ENCODE peak calls at places on chromosome 14, in nine cellular contexts. One of them, this sample, is unnamed.

GRCh38 chr14:70789361-70789760 is 20.0 kb downstream of the MAP3K9 start:
- DNase-seq in T-helper 1 cell: no peak
- DNase-seq in activated naive CD4-positive, alpha-beta T cell treated with anti-CD3 and anti-CD28 coated beads for 36 hours: no peak
- DNase-seq in lung microvascular endothelial cell: no peak
- DNase-seq in Calu3: no peak
- DNase-seq in SK-N-DZ: no peak
- DNase-seq in fibroblast of pulmonary artery: peak; percentile 34
- DNase-seq in activated CD4-positive, alpha-beta T cell treated with anti-CD3 and anti-CD28 coated beads for 48 hours: no peak
- DNase-seq in GM12864: no peak
- DNase-seq in this sample: peak; percentile 26

GRCh38 chr14:22386924-22387775 is 201.9 kb downstream of the DAD1 start:
- DNase-seq in T-helper 1 cell: no peak
- DNase-seq in activated naive CD4-positive, alpha-beta T cell treated with anti-CD3 and anti-CD28 coated beads for 36 hours: no peak
- DNase-seq in lung microvascular endothelial cell: peak; percentile 84
- DNase-seq in Calu3: peak; percentile 74
- DNase-seq in SK-N-DZ: peak; percentile 68
- DNase-seq in fibroblast of pulmonary artery: peak; percentile 87
- DNase-seq in activated CD4-positive, alpha-beta T cell treated with anti-CD3 and anti-CD28 coated beads for 48 hours: no peak
- DNase-seq in GM12864: peak; percentile 78
- DNase-seq in this sample: peak; percentile 80

GRCh38 chr14:63952053-63952932 is 99.5 kb downstream of the SYNE2 start:
- DNase-seq in T-helper 1 cell: no peak
- DNase-seq in activated naive CD4-positive, alpha-beta T cell treated with anti-CD3 and anti-CD28 coated beads for 36 hours: no peak
- DNase-seq in lung microvascular endothelial cell: peak; percentile 55
- DNase-seq in Calu3: no peak
- DNase-seq in SK-N-DZ: no peak
- DNase-seq in fibroblast of pulmonary artery: no peak
- DNase-seq in activated CD4-positive, alpha-beta T cell treated with anti-CD3 and anti-CD28 coated beads for 48 hours: no peak
- DNase-seq in GM12864: no peak
- DNase-seq in this sample: no peak

GRCh38 chr14:75234173-75234855 is 44.3 kb upstream of the FOS start:
- DNase-seq in T-helper 1 cell: no peak
- DNase-seq in activated naive CD4-positive, alpha-beta T cell treated with anti-CD3 and anti-CD28 coated beads for 36 hours: no peak
- DNase-seq in lung microvascular endothelial cell: no peak
- DNase-seq in Calu3: peak; percentile 72
- DNase-seq in SK-N-DZ: no peak
- DNase-seq in fibroblast of pulmonary artery: peak; percentile 91
- DNase-seq in activated CD4-positive, alpha-beta T cell treated with anti-CD3 and anti-CD28 coated beads for 48 hours: no peak
- DNase-seq in GM12864: no peak
- DNase-seq in this sample: peak; percentile 89

GRCh38 chr14:90505531-90505930 is 108.7 kb downstream of the CALM1 start:
- DNase-seq in T-helper 1 cell: no peak
- DNase-seq in activated naive CD4-positive, alpha-beta T cell treated with anti-CD3 and anti-CD28 coated beads for 36 hours: no peak
- DNase-seq in lung microvascular endothelial cell: no peak
- DNase-seq in Calu3: no peak
- DNase-seq in SK-N-DZ: no peak
- DNase-seq in fibroblast of pulmonary artery: no peak
- DNase-seq in activated CD4-positive, alpha-beta T cell treated with anti-CD3 and anti-CD28 coated beads for 48 hours: no peak
- DNase-seq in GM12864: no peak
- DNase-seq in this sample: no peak

GRCh38 chr14:105926415-105927093 is 400.2 kb downstream of the TMEM121 start:
- DNase-seq in T-helper 1 cell: no peak
- DNase-seq in activated naive CD4-positive, alpha-beta T cell treated with anti-CD3 and anti-CD28 coated beads for 36 hours: peak; percentile 2
- DNase-seq in lung microvascular endothelial cell: no peak
- DNase-seq in Calu3: no peak
- DNase-seq in SK-N-DZ: no peak
- DNase-seq in fibroblast of pulmonary artery: no peak
- DNase-seq in activated CD4-positive, alpha-beta T cell treated with anti-CD3 and anti-CD28 coated beads for 48 hours: no peak
- DNase-seq in GM12864: no peak
- DNase-seq in this sample: no peak

GRCh38 chr14:68784995-68785816 is 7.7 kb downstream of the ZFP36L1 start:
- DNase-seq in T-helper 1 cell: no peak
- DNase-seq in activated naive CD4-positive, alpha-beta T cell treated with anti-CD3 and anti-CD28 coated beads for 36 hours: no peak
- DNase-seq in lung microvascular endothelial cell: no peak
- DNase-seq in Calu3: no peak
- DNase-seq in SK-N-DZ: no peak
- DNase-seq in fibroblast of pulmonary artery: peak; percentile 75
- DNase-seq in activated CD4-positive, alpha-beta T cell treated with anti-CD3 and anti-CD28 coated beads for 48 hours: no peak
- DNase-seq in GM12864: no peak
- DNase-seq in this sample: no peak

GRCh38 chr14:52583544-52583943 is 30.9 kb downstream of the GPR137C start:
- DNase-seq in T-helper 1 cell: no peak
- DNase-seq in activated naive CD4-positive, alpha-beta T cell treated with anti-CD3 and anti-CD28 coated beads for 36 hours: no peak
- DNase-seq in lung microvascular endothelial cell: no peak
- DNase-seq in Calu3: no peak
- DNase-seq in SK-N-DZ: no peak
- DNase-seq in fibroblast of pulmonary artery: no peak
- DNase-seq in activated CD4-positive, alpha-beta T cell treated with anti-CD3 and anti-CD28 coated beads for 48 hours: no peak
- DNase-seq in GM12864: no peak
- DNase-seq in this sample: no peak

GRCh38 chr14:105088812-105089745 is 23.8 kb upstream of the GPR132 start:
- DNase-seq in T-helper 1 cell: no peak
- DNase-seq in activated naive CD4-positive, alpha-beta T cell treated with anti-CD3 and anti-CD28 coated beads for 36 hours: no peak
- DNase-seq in lung microvascular endothelial cell: no peak
- DNase-seq in Calu3: no peak
- DNase-seq in SK-N-DZ: no peak
- DNase-seq in fibroblast of pulmonary artery: no peak
- DNase-seq in activated CD4-positive, alpha-beta T cell treated with anti-CD3 and anti-CD28 coated beads for 48 hours: no peak
- DNase-seq in GM12864: no peak
- DNase-seq in this sample: no peak

GRCh38 chr14:54138354-54139038 is 181.9 kb upstream of the BMP4 start:
- DNase-seq in T-helper 1 cell: no peak
- DNase-seq in activated naive CD4-positive, alpha-beta T cell treated with anti-CD3 and anti-CD28 coated beads for 36 hours: no peak
- DNase-seq in lung microvascular endothelial cell: peak; percentile 7
- DNase-seq in Calu3: no peak
- DNase-seq in SK-N-DZ: no peak
- DNase-seq in fibroblast of pulmonary artery: no peak
- DNase-seq in activated CD4-positive, alpha-beta T cell treated with anti-CD3 and anti-CD28 coated beads for 48 hours: no peak
- DNase-seq in GM12864: no peak
- DNase-seq in this sample: peak; percentile 49

GRCh38 chr14:25041898-25042297 is 8.0 kb downstream of the STXBP6 start:
- DNase-seq in T-helper 1 cell: no peak
- DNase-seq in activated naive CD4-positive, alpha-beta T cell treated with anti-CD3 and anti-CD28 coated beads for 36 hours: no peak
- DNase-seq in lung microvascular endothelial cell: no peak
- DNase-seq in Calu3: no peak
- DNase-seq in SK-N-DZ: no peak
- DNase-seq in fibroblast of pulmonary artery: no peak
- DNase-seq in activated CD4-positive, alpha-beta T cell treated with anti-CD3 and anti-CD28 coated beads for 48 hours: no peak
- DNase-seq in GM12864: no peak
- DNase-seq in this sample: peak; percentile 12

GRCh38 chr14:33165144-33165925 is 226.7 kb downstream of the NPAS3 start:
- DNase-seq in T-helper 1 cell: no peak
- DNase-seq in activated naive CD4-positive, alpha-beta T cell treated with anti-CD3 and anti-CD28 coated beads for 36 hours: no peak
- DNase-seq in lung microvascular endothelial cell: no peak
- DNase-seq in Calu3: no peak
- DNase-seq in SK-N-DZ: no peak
- DNase-seq in fibroblast of pulmonary artery: peak; percentile 4
- DNase-seq in activated CD4-positive, alpha-beta T cell treated with anti-CD3 and anti-CD28 coated beads for 48 hours: no peak
- DNase-seq in GM12864: no peak
- DNase-seq in this sample: peak; percentile 44

GRCh38 chr14:105844047-105844630 is 317.8 kb downstream of the TMEM121 start:
- DNase-seq in T-helper 1 cell: no peak
- DNase-seq in activated naive CD4-positive, alpha-beta T cell treated with anti-CD3 and anti-CD28 coated beads for 36 hours: no peak
- DNase-seq in lung microvascular endothelial cell: no peak
- DNase-seq in Calu3: no peak
- DNase-seq in SK-N-DZ: no peak
- DNase-seq in fibroblast of pulmonary artery: no peak
- DNase-seq in activated CD4-positive, alpha-beta T cell treated with anti-CD3 and anti-CD28 coated beads for 48 hours: no peak
- DNase-seq in GM12864: no peak
- DNase-seq in this sample: no peak

GRCh38 chr14:92819011-92819410 is 24.9 kb downstream of the GOLGA5 start:
- DNase-seq in T-helper 1 cell: no peak
- DNase-seq in activated naive CD4-positive, alpha-beta T cell treated with anti-CD3 and anti-CD28 coated beads for 36 hours: no peak
- DNase-seq in lung microvascular endothelial cell: no peak
- DNase-seq in Calu3: no peak
- DNase-seq in SK-N-DZ: no peak
- DNase-seq in fibroblast of pulmonary artery: no peak
- DNase-seq in activated CD4-positive, alpha-beta T cell treated with anti-CD3 and anti-CD28 coated beads for 48 hours: no peak
- DNase-seq in GM12864: no peak
- DNase-seq in this sample: no peak

GRCh38 chr14:101535808-101536207 is 25.5 kb upstream of the DIO3 start:
- DNase-seq in T-helper 1 cell: no peak
- DNase-seq in activated naive CD4-positive, alpha-beta T cell treated with anti-CD3 and anti-CD28 coated beads for 36 hours: no peak
- DNase-seq in lung microvascular endothelial cell: no peak
- DNase-seq in Calu3: no peak
- DNase-seq in SK-N-DZ: no peak
- DNase-seq in fibroblast of pulmonary artery: no peak
- DNase-seq in activated CD4-positive, alpha-beta T cell treated with anti-CD3 and anti-CD28 coated beads for 48 hours: no peak
- DNase-seq in GM12864: no peak
- DNase-seq in this sample: no peak

GRCh38 chr14:73751157-73751691 is 37.0 kb upstream of the PNMA1 start:
- DNase-seq in T-helper 1 cell: no peak
- DNase-seq in activated naive CD4-positive, alpha-beta T cell treated with anti-CD3 and anti-CD28 coated beads for 36 hours: no peak
- DNase-seq in lung microvascular endothelial cell: no peak
- DNase-seq in Calu3: no peak
- DNase-seq in SK-N-DZ: no peak
- DNase-seq in fibroblast of pulmonary artery: no peak
- DNase-seq in activated CD4-positive, alpha-beta T cell treated with anti-CD3 and anti-CD28 coated beads for 48 hours: no peak
- DNase-seq in GM12864: no peak
- DNase-seq in this sample: no peak

GRCh38 chr14:93748208-93749080 is 39.8 kb downstream of the PRIMA1 start:
- DNase-seq in T-helper 1 cell: no peak
- DNase-seq in activated naive CD4-positive, alpha-beta T cell treated with anti-CD3 and anti-CD28 coated beads for 36 hours: no peak
- DNase-seq in lung microvascular endothelial cell: no peak
- DNase-seq in Calu3: no peak
- DNase-seq in SK-N-DZ: peak; percentile 48
- DNase-seq in fibroblast of pulmonary artery: no peak
- DNase-seq in activated CD4-positive, alpha-beta T cell treated with anti-CD3 and anti-CD28 coated beads for 48 hours: no peak
- DNase-seq in GM12864: no peak
- DNase-seq in this sample: no peak

GRCh38 chr14:35898217-35898775 is 72.2 kb downstream of the BRMS1L start:
- DNase-seq in T-helper 1 cell: no peak
- DNase-seq in activated naive CD4-positive, alpha-beta T cell treated with anti-CD3 and anti-CD28 coated beads for 36 hours: no peak
- DNase-seq in lung microvascular endothelial cell: no peak
- DNase-seq in Calu3: peak; percentile 11
- DNase-seq in SK-N-DZ: peak; percentile 58
- DNase-seq in fibroblast of pulmonary artery: no peak
- DNase-seq in activated CD4-positive, alpha-beta T cell treated with anti-CD3 and anti-CD28 coated beads for 48 hours: no peak
- DNase-seq in GM12864: no peak
- DNase-seq in this sample: no peak

GRCh38 chr14:97065305-97066067 is 268.3 kb downstream of the VRK1 start:
- DNase-seq in T-helper 1 cell: no peak
- DNase-seq in activated naive CD4-positive, alpha-beta T cell treated with anti-CD3 and anti-CD28 coated beads for 36 hours: no peak
- DNase-seq in lung microvascular endothelial cell: no peak
- DNase-seq in Calu3: no peak
- DNase-seq in SK-N-DZ: no peak
- DNase-seq in fibroblast of pulmonary artery: no peak
- DNase-seq in activated CD4-positive, alpha-beta T cell treated with anti-CD3 and anti-CD28 coated beads for 48 hours: no peak
- DNase-seq in GM12864: no peak
- DNase-seq in this sample: no peak

GRCh38 chr14:77120771-77121743 is 20.5 kb downstream of the ZDHHC22 start:
- DNase-seq in T-helper 1 cell: peak; percentile 65
- DNase-seq in activated naive CD4-positive, alpha-beta T cell treated with anti-CD3 and anti-CD28 coated beads for 36 hours: peak; percentile 59
- DNase-seq in lung microvascular endothelial cell: no peak
- DNase-seq in Calu3: no peak
- DNase-seq in SK-N-DZ: no peak
- DNase-seq in fibroblast of pulmonary artery: peak; percentile 11
- DNase-seq in activated CD4-positive, alpha-beta T cell treated with anti-CD3 and anti-CD28 coated beads for 48 hours: no peak
- DNase-seq in GM12864: peak; percentile 90
- DNase-seq in this sample: peak; percentile 57

GRCh38 chr14:77125275-77126073 is 16.1 kb downstream of the ZDHHC22 start:
- DNase-seq in T-helper 1 cell: no peak
- DNase-seq in activated naive CD4-positive, alpha-beta T cell treated with anti-CD3 and anti-CD28 coated beads for 36 hours: no peak
- DNase-seq in lung microvascular endothelial cell: no peak
- DNase-seq in Calu3: no peak
- DNase-seq in SK-N-DZ: no peak
- DNase-seq in fibroblast of pulmonary artery: no peak
- DNase-seq in activated CD4-positive, alpha-beta T cell treated with anti-CD3 and anti-CD28 coated beads for 48 hours: no peak
- DNase-seq in GM12864: no peak
- DNase-seq in this sample: no peak

GRCh38 chr14:56794557-56795283 is 15.6 kb downstream of the OTX2 start:
- DNase-seq in T-helper 1 cell: no peak
- DNase-seq in activated naive CD4-positive, alpha-beta T cell treated with anti-CD3 and anti-CD28 coated beads for 36 hours: no peak
- DNase-seq in lung microvascular endothelial cell: no peak
- DNase-seq in Calu3: no peak
- DNase-seq in SK-N-DZ: no peak
- DNase-seq in fibroblast of pulmonary artery: no peak
- DNase-seq in activated CD4-positive, alpha-beta T cell treated with anti-CD3 and anti-CD28 coated beads for 48 hours: no peak
- DNase-seq in GM12864: no peak
- DNase-seq in this sample: no peak

GRCh38 chr14:31201111-31201510 is 6.5 kb downstream of the HECTD1 start:
- DNase-seq in T-helper 1 cell: no peak
- DNase-seq in activated naive CD4-positive, alpha-beta T cell treated with anti-CD3 and anti-CD28 coated beads for 36 hours: no peak
- DNase-seq in lung microvascular endothelial cell: no peak
- DNase-seq in Calu3: no peak
- DNase-seq in SK-N-DZ: no peak
- DNase-seq in fibroblast of pulmonary artery: no peak
- DNase-seq in activated CD4-positive, alpha-beta T cell treated with anti-CD3 and anti-CD28 coated beads for 48 hours: no peak
- DNase-seq in GM12864: no peak
- DNase-seq in this sample: no peak

GRCh38 chr14:64602826-64603225 is 53.1 kb downstream of the PPP1R36 start:
- DNase-seq in T-helper 1 cell: no peak
- DNase-seq in activated naive CD4-positive, alpha-beta T cell treated with anti-CD3 and anti-CD28 coated beads for 36 hours: no peak
- DNase-seq in lung microvascular endothelial cell: no peak
- DNase-seq in Calu3: no peak
- DNase-seq in SK-N-DZ: no peak
- DNase-seq in fibroblast of pulmonary artery: no peak
- DNase-seq in activated CD4-positive, alpha-beta T cell treated with anti-CD3 and anti-CD28 coated beads for 48 hours: no peak
- DNase-seq in GM12864: no peak
- DNase-seq in this sample: no peak

GRCh38 chr14:75982724-75983358 is 1.0 kb upstream of the TGFB3 start:
- DNase-seq in T-helper 1 cell: no peak
- DNase-seq in activated naive CD4-positive, alpha-beta T cell treated with anti-CD3 and anti-CD28 coated beads for 36 hours: no peak
- DNase-seq in lung microvascular endothelial cell: peak; percentile 56
- DNase-seq in Calu3: no peak
- DNase-seq in SK-N-DZ: no peak
- DNase-seq in fibroblast of pulmonary artery: peak; percentile 67
- DNase-seq in activated CD4-positive, alpha-beta T cell treated with anti-CD3 and anti-CD28 coated beads for 48 hours: no peak
- DNase-seq in GM12864: no peak
- DNase-seq in this sample: peak; percentile 61

GRCh38 chr14:53638966-53639365 is 317.7 kb downstream of the BMP4 start:
- DNase-seq in T-helper 1 cell: no peak
- DNase-seq in activated naive CD4-positive, alpha-beta T cell treated with anti-CD3 and anti-CD28 coated beads for 36 hours: no peak
- DNase-seq in lung microvascular endothelial cell: no peak
- DNase-seq in Calu3: no peak
- DNase-seq in SK-N-DZ: no peak
- DNase-seq in fibroblast of pulmonary artery: no peak
- DNase-seq in activated CD4-positive, alpha-beta T cell treated with anti-CD3 and anti-CD28 coated beads for 48 hours: no peak
- DNase-seq in GM12864: no peak
- DNase-seq in this sample: peak; percentile 18

GRCh38 chr14:25406818-25407217 is 356.9 kb upstream of the STXBP6 start:
- DNase-seq in T-helper 1 cell: no peak
- DNase-seq in activated naive CD4-positive, alpha-beta T cell treated with anti-CD3 and anti-CD28 coated beads for 36 hours: peak; percentile 23
- DNase-seq in lung microvascular endothelial cell: peak; percentile 40
- DNase-seq in Calu3: peak; percentile 41
- DNase-seq in SK-N-DZ: peak; percentile 21
- DNase-seq in fibroblast of pulmonary artery: peak; percentile 27
- DNase-seq in activated CD4-positive, alpha-beta T cell treated with anti-CD3 and anti-CD28 coated beads for 48 hours: peak; percentile 28
- DNase-seq in GM12864: no peak
- DNase-seq in this sample: peak; percentile 13

GRCh38 chr14:35164849-35165248 is 42.5 kb downstream of the PRORP start:
- DNase-seq in T-helper 1 cell: no peak
- DNase-seq in activated naive CD4-positive, alpha-beta T cell treated with anti-CD3 and anti-CD28 coated beads for 36 hours: no peak
- DNase-seq in lung microvascular endothelial cell: no peak
- DNase-seq in Calu3: no peak
- DNase-seq in SK-N-DZ: no peak
- DNase-seq in fibroblast of pulmonary artery: no peak
- DNase-seq in activated CD4-positive, alpha-beta T cell treated with anti-CD3 and anti-CD28 coated beads for 48 hours: no peak
- DNase-seq in GM12864: no peak
- DNase-seq in this sample: no peak

GRCh38 chr14:54782803-54783659 is 119.6 kb downstream of the GCH1 start:
- DNase-seq in T-helper 1 cell: no peak
- DNase-seq in activated naive CD4-positive, alpha-beta T cell treated with anti-CD3 and anti-CD28 coated beads for 36 hours: no peak
- DNase-seq in lung microvascular endothelial cell: no peak
- DNase-seq in Calu3: peak; percentile 12
- DNase-seq in SK-N-DZ: peak; percentile 42
- DNase-seq in fibroblast of pulmonary artery: no peak
- DNase-seq in activated CD4-positive, alpha-beta T cell treated with anti-CD3 and anti-CD28 coated beads for 48 hours: peak; percentile 26
- DNase-seq in GM12864: peak; percentile 62
- DNase-seq in this sample: peak; percentile 14

GRCh38 chr14:56004807-56005579 is 113.2 kb upstream of the PELI2 start:
- DNase-seq in T-helper 1 cell: peak; percentile 57
- DNase-seq in activated naive CD4-positive, alpha-beta T cell treated with anti-CD3 and anti-CD28 coated beads for 36 hours: peak; percentile 57
- DNase-seq in lung microvascular endothelial cell: no peak
- DNase-seq in Calu3: peak; percentile 32
- DNase-seq in SK-N-DZ: peak; percentile 29
- DNase-seq in fibroblast of pulmonary artery: peak; percentile 91
- DNase-seq in activated CD4-positive, alpha-beta T cell treated with anti-CD3 and anti-CD28 coated beads for 48 hours: peak; percentile 38
- DNase-seq in GM12864: peak; percentile 41
- DNase-seq in this sample: peak; percentile 85

GRCh38 chr14:35419429-35419841 is 14.9 kb upstream of the NFKBIA start:
- DNase-seq in T-helper 1 cell: no peak
- DNase-seq in activated naive CD4-positive, alpha-beta T cell treated with anti-CD3 and anti-CD28 coated beads for 36 hours: no peak
- DNase-seq in lung microvascular endothelial cell: no peak
- DNase-seq in Calu3: no peak
- DNase-seq in SK-N-DZ: peak; percentile 56
- DNase-seq in fibroblast of pulmonary artery: no peak
- DNase-seq in activated CD4-positive, alpha-beta T cell treated with anti-CD3 and anti-CD28 coated beads for 48 hours: no peak
- DNase-seq in GM12864: no peak
- DNase-seq in this sample: no peak

This sample was measured in fibroblast of villous mesenchyme.